ENCODE peak calls at places on chromosomes 7 and 10, in nine cellular contexts. E is tibial artery; Z is left ventricle myocardium inferior; Q is suprapubic skin; P is effector memory CD4-positive, alpha-beta T cell; H is adrenal gland; U is skeletal muscle cell; K is H7; R is fibroblast of lung. I is an unnamed sample.

GRCh38 chr10:82889703-82890102 is 1014.7 kb downstream of the NRG3 start:
- DNase-seq in H (no peak), U (no peak), K (peak), R (no peak), Z (no peak), E (no peak), P (no peak), Q (no peak), I (no peak)

GRCh38 chr10:69479241-69479730 is 28.0 kb downstream of the TSPAN15 start:
- DNase-seq in Z (peak), H (no peak), R (no peak), Q (no peak), E (peak), K (no peak), U (no peak), P (no peak), I (no peak)

GRCh38 chr7:24549961-24550360 is 23.3 kb upstream of the PALS2 start:
- DNase-seq in E (no peak), P (no peak), K (no peak), Z (no peak), Q (no peak), R (no peak), H (no peak), U (no peak), I (no peak)

GRCh38 chr7:96198047-96198636 is 123.8 kb downstream of the SLC25A13 start:
- DNase-seq in E (no peak), P (no peak), K (no peak), Z (no peak), H (no peak), U (no peak), Q (no peak), R (peak), I (no peak)

GRCh38 chr7:112192236-112193154 is 13.7 kb downstream of the DOCK4 start:
- DNase-seq in P (no peak), U (peak), Q (no peak), R (peak), Z (no peak), H (no peak), K (no peak), E (peak), I (no peak)

GRCh38 chr10:8069627-8070026 is 15.1 kb downstream of the GATA3 start:
- DNase-seq in R (peak), Q (peak), E (no peak), Z (no peak), P (no peak), K (no peak), H (no peak), U (no peak), I (no peak)

GRCh38 chr10:118543714-118544400 is 51.6 kb downstream of the PRLHR start:
- DNase-seq in K (peak), U (no peak), E (no peak), P (no peak), H (peak), Z (peak), Q (no peak), R (peak), I (no peak)

GRCh38 chr7:19321925-19322470 is 176.8 kb upstream of the FERD3L start:
- DNase-seq in P (no peak), U (no peak), Q (no peak), Z (no peak), H (no peak), R (no peak), K (no peak), E (no peak), I (no peak)

GRCh38 chr10:124287791-124288190 is 130.9 kb downstream of the OAT start:
- DNase-seq in K (no peak), Z (no peak), R (no peak), E (no peak), H (no peak), Q (peak), U (no peak), P (no peak), I (peak)

GRCh38 chr10:76984559-76985443 is 652.8 kb downstream of the KCNMA1 start:
- DNase-seq in P (no peak), U (peak), R (peak), Q (no peak), Z (peak), H (peak), K (peak), E (peak), I (no peak)

GRCh38 chr7:142112086-142112485 is 568 bp downstream of the MGAM2 start:
- DNase-seq in P (no peak), K (peak), E (no peak), Z (no peak), U (no peak), R (no peak), Q (no peak), H (no peak), I (no peak)

GRCh38 chr7:100211342-100211780 is 8.4 kb upstream of the PVRIG start:
- DNase-seq in Z (no peak), U (no peak), R (no peak), Q (no peak), P (no peak), E (no peak), H (no peak), K (no peak), I (no peak)

GRCh38 chr7:67438174-67438837 is 441.7 kb downstream of the TYW1 start:
- DNase-seq in Z (no peak), H (no peak), Q (no peak), K (no peak), P (no peak), E (no peak), U (no peak), R (peak), I (no peak)

GRCh38 chr10:856405-857157 is 74.9 kb downstream of the LARP4B start:
- DNase-seq in P (no peak), U (no peak), R (no peak), E (no peak), Q (no peak), K (no peak), H (no peak), Z (no peak), I (no peak)

GRCh38 chr10:3781458-3782098 is 3.4 kb downstream of the KLF6 start:
- DNase-seq in K (peak), R (peak), H (no peak), P (no peak), U (no peak), Q (no peak), Z (peak), E (peak), I (no peak)

GRCh38 chr10:17077251-17077904 is 52.2 kb downstream of the CUBN start:
- DNase-seq in Z (no peak), E (no peak), H (no peak), P (no peak), R (no peak), Q (no peak), K (no peak), U (no peak), I (no peak)

GRCh38 chr7:54397836-54398612 is 144.2 kb upstream of the VSTM2A start:
- DNase-seq in H (no peak), K (no peak), Q (no peak), R (no peak), P (no peak), U (no peak), E (no peak), Z (no peak), I (no peak)

GRCh38 chr10:77244746-77245145 is 392.9 kb downstream of the KCNMA1 start:
- DNase-seq in Q (no peak), P (no peak), K (no peak), U (no peak), R (no peak), H (no peak), E (no peak), Z (no peak), I (no peak)

GRCh38 chr10:31599626-31600504 is 280.8 kb downstream of the ZEB1 start:
- DNase-seq in Z (no peak), K (no peak), P (no peak), H (no peak), E (no peak), R (no peak), Q (no peak), U (no peak), I (no peak)

GRCh38 chr10:86100581-86101061 is 266.0 kb downstream of the GRID1 start:
- DNase-seq in K (peak), U (no peak), E (no peak), R (peak), P (no peak), Z (no peak), Q (no peak), H (no peak), I (no peak)

GRCh38 chr10:44972874-44973306 is 5.7 kb downstream of the DEPP1 start:
- DNase-seq in K (peak), H (no peak), Q (no peak), Z (no peak), U (no peak), R (no peak), P (no peak), E (no peak), I (no peak)
- H3K4me3 ChIP-seq in K (no peak), H (no peak), Q (no peak), Z (peak), U (no peak), R (no peak), P (no peak), E (no peak), I (no peak)

GRCh38 chr10:15374561-15374960 is 3.5 kb upstream of the FAM171A1 start:
- DNase-seq in K (no peak), E (no peak), P (no peak), U (no peak), H (no peak), Z (no peak), R (no peak), Q (no peak), I (no peak)
- H3K4me3 ChIP-seq in K (no peak), E (no peak), P (no peak), U (no peak), H (no peak), Z (no peak), R (no peak), Q (no peak), I (no peak)

DNA sequence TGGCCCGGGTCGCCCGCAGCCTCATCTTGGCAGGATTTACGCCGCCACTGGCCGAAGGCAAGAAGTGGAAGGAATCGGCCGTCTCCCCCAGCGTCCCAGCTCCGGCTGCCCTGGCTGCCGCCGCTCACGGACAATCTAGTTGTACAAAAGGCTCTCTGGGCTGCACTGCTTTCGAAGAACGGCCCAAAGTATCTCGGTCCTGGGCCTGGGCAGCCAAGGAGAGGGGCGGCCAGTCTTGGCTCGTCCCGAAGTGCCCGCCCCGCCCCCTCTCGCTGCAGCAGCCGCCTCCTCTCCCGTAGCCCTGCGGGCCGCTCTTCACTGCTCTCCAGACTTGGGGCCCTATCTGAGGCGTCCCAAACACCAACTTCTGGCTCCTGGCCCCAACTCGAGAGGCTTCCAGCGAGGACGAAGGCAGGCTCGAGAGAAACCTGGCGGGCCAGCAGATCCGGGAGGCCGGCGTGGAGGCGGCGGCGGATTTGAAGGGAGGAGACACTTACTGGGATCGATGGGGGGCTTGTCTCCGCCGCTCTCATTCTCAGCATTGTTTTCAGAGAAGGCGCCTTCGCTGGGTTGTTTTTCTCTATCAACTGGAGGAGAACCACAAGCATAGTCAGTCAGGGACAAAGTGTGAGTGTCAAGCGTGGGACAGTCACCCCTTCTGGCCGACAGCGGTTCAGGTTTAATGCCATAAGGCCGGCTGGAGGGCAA is 802 bp downstream of the HOXA9 start:
- DNase-seq in E (no peak), U (no peak), R (no peak), P (no peak), Z (peak), H (no peak), Q (peak), K (peak), I (no peak)
- H3K4me3 ChIP-seq in E (peak), U (peak), R (no peak), P (no peak), Z (peak), H (peak), Q (peak), K (no peak), I (peak)

DNA sequence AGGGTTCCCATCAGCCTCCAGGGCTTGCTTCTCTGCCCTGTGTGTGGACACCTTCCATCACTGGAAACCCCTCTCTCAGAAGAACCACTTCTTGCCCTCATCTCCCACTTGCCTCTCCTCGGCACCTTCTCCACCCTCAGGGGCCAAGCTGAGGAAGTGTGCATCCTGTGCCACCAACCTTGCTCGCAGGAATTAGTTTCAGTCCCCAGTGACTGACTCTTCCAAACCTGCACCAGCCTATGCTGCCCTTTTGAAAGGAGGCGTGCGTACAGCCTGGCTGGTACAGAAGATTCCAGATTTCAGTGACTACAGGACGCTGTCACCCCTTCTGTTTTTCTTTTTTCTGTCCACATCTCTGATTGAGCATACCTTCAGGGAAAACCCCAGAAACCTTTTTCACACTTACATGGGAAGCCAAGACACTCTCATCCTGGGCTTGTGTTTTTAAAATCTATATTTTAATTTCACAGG is 67.1 kb downstream of the IKZF1 start:
- DNase-seq in Z (no peak), R (no peak), E (no peak), U (no peak), Q (no peak), P (no peak), K (no peak), H (no peak), I (no peak)
- H3K4me3 ChIP-seq in Z (no peak), R (no peak), E (no peak), U (no peak), Q (no peak), P (no peak), K (no peak), H (no peak), I (no peak)

GRCh38 chr10:53314856-53315255 is 542.3 kb upstream of the MBL2 start:
- DNase-seq in K (no peak), R (peak), Q (no peak), H (no peak), Z (no peak), U (peak), E (no peak), P (no peak), I (no peak)
- H3K4me3 ChIP-seq in K (no peak), R (no peak), Q (no peak), H (no peak), Z (no peak), U (no peak), E (no peak), P (no peak), I (no peak)

GRCh38 chr10:101050206-101051069 is 11.4 kb upstream of the KAZALD1 start:
- DNase-seq in Z (peak), P (peak), R (peak), E (no peak), U (no peak), K (peak), H (peak), Q (peak), I (no peak)
- H3K4me3 ChIP-seq in Z (peak), P (peak), R (peak), E (no peak), U (peak), K (peak), H (no peak), Q (peak), I (no peak)

DNA sequence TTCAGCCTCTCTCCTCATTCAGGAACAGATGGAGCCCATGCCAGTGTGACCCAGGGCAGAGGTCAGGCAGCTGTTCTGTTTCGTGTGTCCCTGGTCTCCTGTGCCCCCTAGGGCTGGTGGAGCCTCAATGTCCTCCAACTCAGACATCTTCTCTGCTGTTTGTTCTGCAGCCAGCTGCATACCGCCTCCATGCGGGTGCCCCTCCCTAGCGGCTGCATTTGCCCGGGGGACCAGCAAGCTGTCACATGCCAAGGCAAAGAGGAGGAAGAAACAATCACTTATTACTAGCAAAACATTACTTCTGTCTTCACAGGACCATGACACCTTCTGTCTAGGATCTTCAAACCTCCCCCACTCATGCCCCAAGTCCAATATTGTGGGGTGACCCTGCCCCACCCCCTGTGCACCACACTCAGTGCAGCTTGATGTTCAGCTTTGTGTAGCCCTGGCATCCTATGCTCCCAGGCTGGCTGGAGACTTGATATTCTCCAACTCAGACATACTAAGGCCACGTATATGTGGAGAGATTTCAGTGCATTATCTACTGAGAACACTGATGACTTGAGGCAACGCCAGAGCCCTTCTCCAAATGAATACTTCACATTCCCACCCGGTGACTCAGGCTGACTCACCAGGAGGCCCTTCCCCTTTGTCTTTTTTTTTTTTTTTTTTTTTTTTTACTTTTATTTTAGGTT is 188.9 kb downstream of the SKIDA1 start:
- DNase-seq in Z (peak), E (peak), Q (no peak), H (peak), U (peak), K (peak), R (peak), P (no peak), I (peak)
- H3K4me3 ChIP-seq in Z (no peak), E (no peak), Q (no peak), H (no peak), U (no peak), K (no peak), R (no peak), P (no peak), I (no peak)

GRCh38 chr10:93299606-93300353 is 182.4 kb downstream of the MYOF start:
- DNase-seq in U (no peak), P (no peak), Z (no peak), R (peak), E (no peak), K (no peak), Q (no peak), H (no peak), I (no peak)
- H3K4me3 ChIP-seq in U (no peak), P (no peak), Z (no peak), R (no peak), E (no peak), K (no peak), Q (no peak), H (no peak), I (no peak)

DNA sequence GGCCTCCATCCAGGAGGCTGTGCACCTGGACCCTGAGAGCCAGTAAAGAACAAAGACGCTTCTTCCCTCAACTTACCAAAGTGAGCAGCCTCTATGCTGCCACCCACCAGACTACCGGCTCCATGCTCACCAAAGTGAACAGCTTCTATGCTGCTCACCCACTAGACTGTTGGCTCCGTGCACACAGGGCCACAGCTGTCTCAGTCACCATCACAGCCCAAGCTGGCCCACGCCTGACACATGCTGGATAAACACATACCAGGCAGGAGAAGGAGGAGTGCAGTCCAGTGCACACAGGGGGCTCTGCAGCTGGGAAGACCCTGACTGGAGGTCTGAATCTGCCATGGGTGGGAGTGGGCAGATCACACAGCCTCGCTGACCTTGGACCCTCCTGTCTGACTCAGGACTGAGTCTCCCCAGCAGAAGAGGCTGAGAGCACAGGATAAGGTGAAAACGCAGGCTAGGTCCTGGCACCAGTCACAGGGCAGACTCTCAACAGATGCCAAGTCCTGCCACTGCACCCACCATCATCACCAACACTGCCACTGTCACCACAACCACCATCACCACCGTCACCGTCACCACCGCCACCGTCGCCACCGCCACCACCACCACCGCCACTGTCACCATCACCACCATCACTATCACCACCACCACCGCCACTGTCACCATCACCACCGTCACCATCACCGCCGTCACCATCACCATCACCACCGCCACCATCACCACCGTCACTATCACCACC is 130.9 kb downstream of the MAD1L1 start:
- DNase-seq in K (no peak), P (no peak), U (no peak), Q (no peak), E (no peak), H (no peak), Z (no peak), R (no peak), I (no peak)
- H3K4me3 ChIP-seq in K (no peak), P (no peak), U (no peak), Q (no peak), E (no peak), H (no peak), Z (no peak), R (no peak), I (no peak)